ENCODE peak calls at places on chromosomes 5 and 9, in four cellular contexts. B is CD4-positive, alpha-beta memory T cell; C is adrenal gland; D is GM12878. S is an unnamed sample.

GRCh38 chr9:119216891-119217290 is 152.3 kb downstream of the BRINP1 start:
- DNase-seq in B (no peak), C (peak; percentile 41), D (no peak), S (no peak)

GRCh38 chr9:89911721-89912604 is 307.2 kb downstream of the GADD45G start:
- DNase-seq in B (no peak), C (no peak), D (no peak), S (no peak)

GRCh38 chr9:94839398-94839797 is 112.9 kb downstream of the AOPEP start:
- DNase-seq in B (no peak), C (no peak), D (no peak), S (no peak)

GRCh38 chr5:132459031-132459982 is 31.3 kb downstream of the IRF1 start:
- DNase-seq in B (no peak), C (no peak), D (no peak), S (no peak)

GRCh38 chr5:142869883-142870282 is 99.7 kb downstream of the ARHGAP26 start:
- DNase-seq in B (no peak), C (no peak), D (no peak), S (no peak)

GRCh38 chr9:4297151-4297794 is 2.6 kb downstream of the GLIS3 start:
- DNase-seq in B (peak; percentile 29), C (peak; percentile 84), D (no peak), S (no peak)

GRCh38 chr5:133386662-133387061 is 225.7 kb downstream of the FSTL4 start:
- DNase-seq in B (no peak), C (no peak), D (no peak), S (no peak)

GRCh38 chr5:128436825-128437224 is 101.2 kb downstream of the FBN2 start:
- DNase-seq in B (no peak), C (no peak), D (no peak), S (no peak)

GRCh38 chr5:56658972-56659371 is 156.4 kb upstream of the MAP3K1 start:
- DNase-seq in B (no peak), C (no peak), D (no peak), S (no peak)

GRCh38 chr5:68252678-68253520 is 37.3 kb downstream of the PIK3R1 start:
- DNase-seq in B (no peak), C (peak; percentile 75), D (no peak), S (no peak)

GRCh38 chr5:150272531-150272930 is 17.0 kb downstream of the CAMK2A start:
- DNase-seq in B (no peak), C (peak; percentile 30), D (no peak), S (no peak)

GRCh38 chr5:40991168-40991980 is 79.8 kb downstream of the MROH2B start:
- DNase-seq in B (no peak), C (peak; percentile 52), D (no peak), S (no peak)

GRCh38 chr5:180069589-180070247 is 1.8 kb downstream of the RNF130 start:
- DNase-seq in B (no peak), C (peak; percentile 41), D (no peak), S (no peak)

GRCh38 chr9:36543916-36544315 is 28.8 kb upstream of the MELK start:
- DNase-seq in B (no peak), C (no peak), D (no peak), S (no peak)

GRCh38 chr9:95067057-95067456 is 250.5 kb downstream of the FANCC start:
- DNase-seq in B (no peak), C (no peak), D (no peak), S (no peak)

GRCh38 chr5:9467199-9468069 is 78.4 kb downstream of the SEMA5A start:
- DNase-seq in B (no peak), C (no peak), D (no peak), S (no peak)

GRCh38 chr9:82495884-82496777 is 507.6 kb downstream of the SPATA31D1 start:
- DNase-seq in B (no peak), C (no peak), D (no peak), S (no peak)

GRCh38 chr5:179901915-179902762 is 5.6 kb downstream of the TBC1D9B start:
- DNase-seq in B (no peak), C (peak; percentile 61), D (no peak), S (no peak)

GRCh38 chr5:57386958-57387357 is 95.7 kb downstream of the ACTBL2 start:
- DNase-seq in B (no peak), C (no peak), D (no peak), S (no peak)

DNA sequence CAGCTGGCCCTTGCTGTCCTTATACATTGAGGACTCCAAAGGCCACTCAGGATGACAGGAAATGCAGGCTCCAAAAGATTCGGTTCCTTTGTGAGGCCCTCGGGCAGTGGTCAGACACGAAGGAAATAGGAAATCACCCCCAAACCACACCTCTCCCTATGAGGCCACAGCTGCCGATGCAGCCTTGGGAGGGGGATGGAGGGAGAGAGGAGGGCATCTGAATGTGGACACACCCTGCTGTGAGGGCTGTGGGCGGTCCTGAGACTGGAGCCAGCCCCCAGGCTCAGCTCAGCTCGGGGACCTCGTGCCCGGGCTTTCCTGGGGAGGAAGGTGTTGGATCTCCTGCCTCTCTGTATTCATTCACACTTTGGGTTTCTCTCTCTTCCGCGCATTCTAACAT is 2.7 kb upstream of the CLPTM1L start:
- DNase-seq in B (no peak), C (no peak), D (no peak), S (no peak)
- H3K4me3 ChIP-seq in B (no peak overlapping the region), C (no peak overlapping the region), D (no peak overlapping the region), S (no peak overlapping the region)

DNA sequence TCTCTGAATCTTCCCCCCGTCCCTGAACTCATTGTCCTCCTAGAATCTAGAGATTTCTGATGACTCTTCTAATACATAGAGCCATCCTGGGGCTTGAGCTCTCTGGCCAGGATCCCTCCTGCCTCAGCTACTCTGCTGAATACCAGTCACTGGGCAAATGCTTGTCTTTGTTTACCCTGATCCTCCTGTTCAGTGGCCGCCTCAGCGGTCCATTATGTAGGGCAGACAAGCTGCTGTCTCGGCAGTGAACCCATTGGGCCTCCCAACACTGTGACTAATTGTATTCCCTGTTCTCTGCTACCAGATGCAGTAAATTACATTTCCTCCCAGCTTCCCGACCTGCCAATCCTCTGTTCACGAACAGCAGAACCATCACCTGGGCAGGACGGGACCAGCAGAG is 151.6 kb downstream of the PALM2AKAP2 start:
- DNase-seq in B (no peak), C (no peak), D (no peak), S (no peak)
- H3K36me3 ChIP-seq in B (no peaks in the 10 kb centered on the region), C (no peaks in the 10 kb centered on the region), D (no peaks in the 10 kb centered on the region), S (no peaks in the 10 kb centered on the region)

DNA sequence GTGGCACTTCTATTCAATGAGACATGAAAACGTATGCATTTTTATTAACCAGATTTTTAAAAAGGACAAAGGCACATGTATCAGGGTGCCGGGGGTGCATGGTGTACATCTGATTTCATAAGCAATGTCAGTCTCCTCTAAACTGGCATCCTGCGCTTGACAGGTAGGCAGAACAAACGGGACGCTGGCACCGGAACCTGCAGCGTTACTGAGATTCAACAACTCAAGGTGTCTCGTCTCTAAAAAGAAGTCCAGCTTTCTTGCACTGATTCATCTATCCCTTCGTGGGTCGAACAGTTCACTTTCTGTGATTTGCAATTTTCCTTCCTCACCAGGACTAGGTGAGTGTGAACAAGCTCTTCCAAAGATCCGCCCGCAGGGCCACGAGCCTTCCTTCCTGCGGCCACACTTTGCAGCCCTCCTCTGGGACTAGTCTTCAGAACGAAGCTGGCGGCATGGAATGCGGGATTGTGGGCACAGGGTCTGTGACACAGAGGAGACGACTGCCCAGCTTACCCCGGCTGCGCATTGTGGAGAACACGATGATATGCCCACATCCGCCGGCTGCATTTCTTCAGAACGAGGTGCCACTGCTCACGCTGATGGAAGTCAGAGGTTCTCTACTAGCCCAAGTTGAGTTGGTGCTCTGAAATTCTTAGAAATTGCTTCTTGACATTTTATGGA is 7.2 kb downstream of the SLC6A3 start:
- DNase-seq in B (no peak), C (no peak), D (no peak), S (no peak)
- H3K27me3 ChIP-seq in B (no peaks in the 10 kb centered on the region), C (peaks cover 22% of the 10 kb centered on the region), D (peaks cover under 1% of the 10 kb centered on the region), S (no peaks in the 10 kb centered on the region)

DNA sequence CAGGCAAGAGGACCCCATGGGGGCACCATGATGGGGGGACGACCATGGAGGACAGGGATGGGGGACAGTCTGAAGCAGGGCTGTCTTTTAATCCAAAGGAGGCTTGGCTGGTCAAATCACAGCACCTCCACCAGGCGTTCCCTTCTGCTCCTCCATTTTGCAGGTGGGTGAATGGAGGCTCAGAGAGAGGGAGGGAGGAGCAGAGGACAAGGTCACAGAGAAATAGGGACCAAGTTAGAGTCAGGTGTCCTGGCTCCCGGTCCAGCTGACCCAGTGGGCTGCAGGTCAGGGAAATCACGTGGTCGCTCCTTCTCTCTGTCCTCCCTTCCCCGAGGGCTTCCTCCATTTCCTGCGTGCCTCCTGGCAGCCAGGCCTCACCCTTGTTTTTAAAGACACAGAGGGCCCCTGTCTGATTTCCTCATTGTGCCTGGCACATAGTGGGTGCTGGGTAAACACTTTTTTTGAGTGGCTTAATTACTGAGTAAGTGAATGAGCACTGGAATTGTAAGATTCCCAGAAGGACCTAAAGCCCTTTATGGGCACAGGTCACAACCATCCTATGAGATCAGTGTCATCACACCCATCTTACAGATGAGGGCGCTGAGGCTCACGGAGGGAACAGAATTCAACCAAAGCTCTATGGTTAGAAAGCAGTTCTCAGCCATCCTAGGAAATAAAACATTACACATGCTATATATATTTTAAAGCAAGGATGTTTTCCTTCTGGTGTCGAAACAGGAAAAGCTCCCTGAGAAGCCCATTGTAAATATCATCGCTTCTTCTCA is 156.2 kb upstream of the SMIM23 start:
- DNase-seq in B (no peak), C (no peak), D (no peak), S (no peak)
- H3K4me3 ChIP-seq in B (no peak overlapping the region), C (no peak overlapping the region), D (no peak overlapping the region), S (no peak overlapping the region)